ENCODE peak calls at places on chromosomes 5 and 9, in nine cellular contexts. One of them, this sample, is unnamed.

GRCh38 chr9:108271236-108271635 is 584.5 kb downstream of the ACTL7B start:
- DNase-seq in CD4-positive, alpha-beta memory T cell: no peak
- DNase-seq in AG04450: no peak
- DNase-seq in IMR-90: no peak
- DNase-seq in uterus: no peak
- DNase-seq in right cardiac atrium: no peak
- DNase-seq in Peyer's patch: no peak
- DNase-seq in hepatocyte: no peak
- DNase-seq in stimulated activated CD4-positive, alpha-beta T cell treated with anti-CD3 and anti-CD28 coated beads, Interleukin-4, amount 100 ng/mL, for 48 hours: no peak
- DNase-seq in this sample: no peak

GRCh38 chr9:70923941-70924340 is 197.5 kb downstream of the TRPM3 start:
- DNase-seq in CD4-positive, alpha-beta memory T cell: no peak
- DNase-seq in AG04450: no peak
- DNase-seq in IMR-90: no peak
- DNase-seq in uterus: no peak
- DNase-seq in right cardiac atrium: no peak
- DNase-seq in Peyer's patch: no peak
- DNase-seq in hepatocyte: no peak
- DNase-seq in stimulated activated CD4-positive, alpha-beta T cell treated with anti-CD3 and anti-CD28 coated beads, Interleukin-4, amount 100 ng/mL, for 48 hours: no peak
- DNase-seq in this sample: no peak

GRCh38 chr9:121192518-121192917 is 9.2 kb downstream of the RAB14 start:
- DNase-seq in CD4-positive, alpha-beta memory T cell: no peak
- DNase-seq in AG04450: no peak
- DNase-seq in IMR-90: no peak
- DNase-seq in uterus: no peak
- DNase-seq in right cardiac atrium: no peak
- DNase-seq in Peyer's patch: no peak
- DNase-seq in hepatocyte: no peak
- DNase-seq in stimulated activated CD4-positive, alpha-beta T cell treated with anti-CD3 and anti-CD28 coated beads, Interleukin-4, amount 100 ng/mL, for 48 hours: no peak
- DNase-seq in this sample: no peak

GRCh38 chr5:77305222-77305846 is 94.9 kb downstream of the PDE8B start:
- DNase-seq in CD4-positive, alpha-beta memory T cell: no peak
- DNase-seq in AG04450: no peak
- DNase-seq in IMR-90: no peak
- DNase-seq in uterus: no peak
- DNase-seq in right cardiac atrium: peak; percentile 45
- DNase-seq in Peyer's patch: no peak
- DNase-seq in hepatocyte: no peak
- DNase-seq in stimulated activated CD4-positive, alpha-beta T cell treated with anti-CD3 and anti-CD28 coated beads, Interleukin-4, amount 100 ng/mL, for 48 hours: no peak
- DNase-seq in this sample: no peak

GRCh38 chr5:141343242-141343952 is at the start of gene PCDHGA3:
- DNase-seq in CD4-positive, alpha-beta memory T cell: no peak
- DNase-seq in AG04450: no peak
- DNase-seq in IMR-90: peak; percentile 71
- DNase-seq in uterus: no peak
- DNase-seq in right cardiac atrium: no peak
- DNase-seq in Peyer's patch: no peak
- DNase-seq in hepatocyte: no peak
- DNase-seq in stimulated activated CD4-positive, alpha-beta T cell treated with anti-CD3 and anti-CD28 coated beads, Interleukin-4, amount 100 ng/mL, for 48 hours: no peak
- DNase-seq in this sample: no peak

GRCh38 chr9:446074-446699 is 231.5 kb downstream of the DOCK8 start:
- DNase-seq in CD4-positive, alpha-beta memory T cell: no peak
- DNase-seq in AG04450: no peak
- DNase-seq in IMR-90: no peak
- DNase-seq in uterus: no peak
- DNase-seq in right cardiac atrium: no peak
- DNase-seq in Peyer's patch: no peak
- DNase-seq in hepatocyte: no peak
- DNase-seq in stimulated activated CD4-positive, alpha-beta T cell treated with anti-CD3 and anti-CD28 coated beads, Interleukin-4, amount 100 ng/mL, for 48 hours: no peak
- DNase-seq in this sample: no peak

GRCh38 chr5:159181152-159181551 is 28.2 kb downstream of the RNF145 start:
- DNase-seq in CD4-positive, alpha-beta memory T cell: no peak
- DNase-seq in AG04450: no peak
- DNase-seq in IMR-90: peak; percentile 46
- DNase-seq in uterus: no peak
- DNase-seq in right cardiac atrium: no peak
- DNase-seq in Peyer's patch: no peak
- DNase-seq in hepatocyte: no peak
- DNase-seq in stimulated activated CD4-positive, alpha-beta T cell treated with anti-CD3 and anti-CD28 coated beads, Interleukin-4, amount 100 ng/mL, for 48 hours: no peak
- DNase-seq in this sample: no peak

GRCh38 chr9:70988551-70988950 is 132.9 kb downstream of the TRPM3 start:
- DNase-seq in CD4-positive, alpha-beta memory T cell: no peak
- DNase-seq in AG04450: no peak
- DNase-seq in IMR-90: no peak
- DNase-seq in uterus: no peak
- DNase-seq in right cardiac atrium: no peak
- DNase-seq in Peyer's patch: no peak
- DNase-seq in hepatocyte: no peak
- DNase-seq in stimulated activated CD4-positive, alpha-beta T cell treated with anti-CD3 and anti-CD28 coated beads, Interleukin-4, amount 100 ng/mL, for 48 hours: no peak
- DNase-seq in this sample: no peak

GRCh38 chr9:120918931-120919638 is 7.5 kb downstream of the TRAF1 start:
- DNase-seq in CD4-positive, alpha-beta memory T cell: no peak
- DNase-seq in AG04450: no peak
- DNase-seq in IMR-90: no peak
- DNase-seq in uterus: no peak
- DNase-seq in right cardiac atrium: peak; percentile 69
- DNase-seq in Peyer's patch: peak; percentile 44
- DNase-seq in hepatocyte: no peak
- DNase-seq in stimulated activated CD4-positive, alpha-beta T cell treated with anti-CD3 and anti-CD28 coated beads, Interleukin-4, amount 100 ng/mL, for 48 hours: no peak
- DNase-seq in this sample: no peak

GRCh38 chr5:8726383-8727036 is 819.4 kb downstream of the SEMA5A start:
- DNase-seq in CD4-positive, alpha-beta memory T cell: no peak
- DNase-seq in AG04450: no peak
- DNase-seq in IMR-90: no peak
- DNase-seq in uterus: no peak
- DNase-seq in right cardiac atrium: no peak
- DNase-seq in Peyer's patch: no peak
- DNase-seq in hepatocyte: no peak
- DNase-seq in stimulated activated CD4-positive, alpha-beta T cell treated with anti-CD3 and anti-CD28 coated beads, Interleukin-4, amount 100 ng/mL, for 48 hours: no peak
- DNase-seq in this sample: no peak

GRCh38 chr9:89899476-89900047 is 294.8 kb downstream of the GADD45G start:
- DNase-seq in CD4-positive, alpha-beta memory T cell: no peak
- DNase-seq in AG04450: no peak
- DNase-seq in IMR-90: no peak
- DNase-seq in uterus: no peak
- DNase-seq in right cardiac atrium: no peak
- DNase-seq in Peyer's patch: no peak
- DNase-seq in hepatocyte: no peak
- DNase-seq in stimulated activated CD4-positive, alpha-beta T cell treated with anti-CD3 and anti-CD28 coated beads, Interleukin-4, amount 100 ng/mL, for 48 hours: no peak
- DNase-seq in this sample: no peak

GRCh38 chr5:87850843-87851242 is 417.8 kb downstream of the TMEM161B start:
- DNase-seq in CD4-positive, alpha-beta memory T cell: no peak
- DNase-seq in AG04450: no peak
- DNase-seq in IMR-90: no peak
- DNase-seq in uterus: no peak
- DNase-seq in right cardiac atrium: no peak
- DNase-seq in Peyer's patch: no peak
- DNase-seq in hepatocyte: no peak
- DNase-seq in stimulated activated CD4-positive, alpha-beta T cell treated with anti-CD3 and anti-CD28 coated beads, Interleukin-4, amount 100 ng/mL, for 48 hours: no peak
- DNase-seq in this sample: no peak

GRCh38 chr5:17127743-17128231 is 89.6 kb upstream of the BASP1 start:
- DNase-seq in CD4-positive, alpha-beta memory T cell: no peak
- DNase-seq in AG04450: peak; percentile 67
- DNase-seq in IMR-90: peak; percentile 92
- DNase-seq in uterus: no peak
- DNase-seq in right cardiac atrium: no peak
- DNase-seq in Peyer's patch: no peak
- DNase-seq in hepatocyte: no peak
- DNase-seq in stimulated activated CD4-positive, alpha-beta T cell treated with anti-CD3 and anti-CD28 coated beads, Interleukin-4, amount 100 ng/mL, for 48 hours: no peak
- DNase-seq in this sample: no peak

GRCh38 chr5:56323505-56323904 is 90.4 kb upstream of the ANKRD55 start:
- DNase-seq in CD4-positive, alpha-beta memory T cell: no peak
- DNase-seq in AG04450: peak; percentile 26
- DNase-seq in IMR-90: peak; percentile 76
- DNase-seq in uterus: no peak
- DNase-seq in right cardiac atrium: no peak
- DNase-seq in Peyer's patch: no peak
- DNase-seq in hepatocyte: peak; percentile 58
- DNase-seq in stimulated activated CD4-positive, alpha-beta T cell treated with anti-CD3 and anti-CD28 coated beads, Interleukin-4, amount 100 ng/mL, for 48 hours: no peak
- DNase-seq in this sample: no peak

GRCh38 chr9:126670270-126670669 is 56.5 kb downstream of the LMX1B start:
- DNase-seq in CD4-positive, alpha-beta memory T cell: no peak
- DNase-seq in AG04450: no peak
- DNase-seq in IMR-90: no peak
- DNase-seq in uterus: no peak
- DNase-seq in right cardiac atrium: no peak
- DNase-seq in Peyer's patch: no peak
- DNase-seq in hepatocyte: no peak
- DNase-seq in stimulated activated CD4-positive, alpha-beta T cell treated with anti-CD3 and anti-CD28 coated beads, Interleukin-4, amount 100 ng/mL, for 48 hours: no peak
- DNase-seq in this sample: no peak

GRCh38 chr9:79962836-79963235 is 391.1 kb downstream of the TLE4 start:
- DNase-seq in CD4-positive, alpha-beta memory T cell: no peak
- DNase-seq in AG04450: no peak
- DNase-seq in IMR-90: no peak
- DNase-seq in uterus: no peak
- DNase-seq in right cardiac atrium: no peak
- DNase-seq in Peyer's patch: no peak
- DNase-seq in hepatocyte: no peak
- DNase-seq in stimulated activated CD4-positive, alpha-beta T cell treated with anti-CD3 and anti-CD28 coated beads, Interleukin-4, amount 100 ng/mL, for 48 hours: no peak
- DNase-seq in this sample: no peak

GRCh38 chr9:4862506-4863250 is 69.9 kb downstream of the RCL1 start:
- DNase-seq in CD4-positive, alpha-beta memory T cell: no peak
- DNase-seq in AG04450: no peak
- DNase-seq in IMR-90: peak; percentile 51
- DNase-seq in uterus: peak; percentile 29
- DNase-seq in right cardiac atrium: no peak
- DNase-seq in Peyer's patch: no peak
- DNase-seq in hepatocyte: no peak
- DNase-seq in stimulated activated CD4-positive, alpha-beta T cell treated with anti-CD3 and anti-CD28 coated beads, Interleukin-4, amount 100 ng/mL, for 48 hours: no peak
- DNase-seq in this sample: no peak

GRCh38 chr5:68251386-68251785 is 35.8 kb downstream of the PIK3R1 start:
- DNase-seq in CD4-positive, alpha-beta memory T cell: no peak
- DNase-seq in AG04450: no peak
- DNase-seq in IMR-90: peak; percentile 31
- DNase-seq in uterus: peak; percentile 68
- DNase-seq in right cardiac atrium: peak; percentile 59
- DNase-seq in Peyer's patch: no peak
- DNase-seq in hepatocyte: no peak
- DNase-seq in stimulated activated CD4-positive, alpha-beta T cell treated with anti-CD3 and anti-CD28 coated beads, Interleukin-4, amount 100 ng/mL, for 48 hours: peak; percentile 38
- DNase-seq in this sample: peak; percentile 14

GRCh38 chr5:132495063-132495671 is 4.6 kb upstream of the IRF1 start:
- DNase-seq in CD4-positive, alpha-beta memory T cell: no peak
- DNase-seq in AG04450: no peak
- DNase-seq in IMR-90: no peak
- DNase-seq in uterus: no peak
- DNase-seq in right cardiac atrium: no peak
- DNase-seq in Peyer's patch: peak; percentile 51
- DNase-seq in hepatocyte: peak; percentile 3
- DNase-seq in stimulated activated CD4-positive, alpha-beta T cell treated with anti-CD3 and anti-CD28 coated beads, Interleukin-4, amount 100 ng/mL, for 48 hours: no peak
- DNase-seq in this sample: no peak

GRCh38 chr5:147954971-147955370 is 48.6 kb upstream of the C5orf46 start:
- DNase-seq in CD4-positive, alpha-beta memory T cell: no peak
- DNase-seq in AG04450: no peak
- DNase-seq in IMR-90: no peak
- DNase-seq in uterus: no peak
- DNase-seq in right cardiac atrium: no peak
- DNase-seq in Peyer's patch: no peak
- DNase-seq in hepatocyte: no peak
- DNase-seq in stimulated activated CD4-positive, alpha-beta T cell treated with anti-CD3 and anti-CD28 coated beads, Interleukin-4, amount 100 ng/mL, for 48 hours: no peak
- DNase-seq in this sample: no peak

GRCh38 chr5:174910245-174910737 is 185.9 kb downstream of the MSX2 start:
- DNase-seq in CD4-positive, alpha-beta memory T cell: peak; percentile 24
- DNase-seq in AG04450: peak; percentile 11
- DNase-seq in IMR-90: peak; percentile 18
- DNase-seq in uterus: peak; percentile 20
- DNase-seq in right cardiac atrium: peak; percentile 82
- DNase-seq in Peyer's patch: peak; percentile 57
- DNase-seq in hepatocyte: peak; percentile 82
- DNase-seq in stimulated activated CD4-positive, alpha-beta T cell treated with anti-CD3 and anti-CD28 coated beads, Interleukin-4, amount 100 ng/mL, for 48 hours: peak; percentile 54
- DNase-seq in this sample: peak; percentile 8

GRCh38 chr9:113910036-113910639 is 34.0 kb downstream of the ZNF618 start:
- DNase-seq in CD4-positive, alpha-beta memory T cell: no peak
- DNase-seq in AG04450: no peak
- DNase-seq in IMR-90: no peak
- DNase-seq in uterus: no peak
- DNase-seq in right cardiac atrium: no peak
- DNase-seq in Peyer's patch: no peak
- DNase-seq in hepatocyte: peak; percentile 31
- DNase-seq in stimulated activated CD4-positive, alpha-beta T cell treated with anti-CD3 and anti-CD28 coated beads, Interleukin-4, amount 100 ng/mL, for 48 hours: no peak
- DNase-seq in this sample: no peak

GRCh38 chr5:168168978-168169696 is 122.3 kb upstream of the WWC1 start:
- DNase-seq in CD4-positive, alpha-beta memory T cell: no peak
- DNase-seq in AG04450: no peak
- DNase-seq in IMR-90: no peak
- DNase-seq in uterus: no peak
- DNase-seq in right cardiac atrium: peak; percentile 48
- DNase-seq in Peyer's patch: no peak
- DNase-seq in hepatocyte: no peak
- DNase-seq in stimulated activated CD4-positive, alpha-beta T cell treated with anti-CD3 and anti-CD28 coated beads, Interleukin-4, amount 100 ng/mL, for 48 hours: no peak
- DNase-seq in this sample: no peak

GRCh38 chr9:108784998-108785397 is 70.8 kb downstream of the ACTL7B start:
- DNase-seq in CD4-positive, alpha-beta memory T cell: no peak
- DNase-seq in AG04450: no peak
- DNase-seq in IMR-90: no peak
- DNase-seq in uterus: no peak
- DNase-seq in right cardiac atrium: no peak
- DNase-seq in Peyer's patch: no peak
- DNase-seq in hepatocyte: no peak
- DNase-seq in stimulated activated CD4-positive, alpha-beta T cell treated with anti-CD3 and anti-CD28 coated beads, Interleukin-4, amount 100 ng/mL, for 48 hours: no peak
- DNase-seq in this sample: no peak

GRCh38 chr5:75243100-75243499 is 6.4 kb upstream of the ANKRD31 start:
- DNase-seq in CD4-positive, alpha-beta memory T cell: no peak
- DNase-seq in AG04450: no peak
- DNase-seq in IMR-90: no peak
- DNase-seq in uterus: no peak
- DNase-seq in right cardiac atrium: no peak
- DNase-seq in Peyer's patch: no peak
- DNase-seq in hepatocyte: no peak
- DNase-seq in stimulated activated CD4-positive, alpha-beta T cell treated with anti-CD3 and anti-CD28 coated beads, Interleukin-4, amount 100 ng/mL, for 48 hours: no peak
- DNase-seq in this sample: no peak

GRCh38 chr9:98642661-98643312 is 65.9 kb downstream of the GABBR2 start:
- DNase-seq in CD4-positive, alpha-beta memory T cell: no peak
- DNase-seq in AG04450: no peak
- DNase-seq in IMR-90: no peak
- DNase-seq in uterus: no peak
- DNase-seq in right cardiac atrium: no peak
- DNase-seq in Peyer's patch: no peak
- DNase-seq in hepatocyte: no peak
- DNase-seq in stimulated activated CD4-positive, alpha-beta T cell treated with anti-CD3 and anti-CD28 coated beads, Interleukin-4, amount 100 ng/mL, for 48 hours: no peak
- DNase-seq in this sample: no peak

GRCh38 chr9:77807295-77807694 is 159.2 kb upstream of the GNA14 start:
- DNase-seq in CD4-positive, alpha-beta memory T cell: no peak
- DNase-seq in AG04450: peak; percentile 67
- DNase-seq in IMR-90: peak; percentile 93
- DNase-seq in uterus: no peak
- DNase-seq in right cardiac atrium: no peak
- DNase-seq in Peyer's patch: no peak
- DNase-seq in hepatocyte: peak; percentile 64
- DNase-seq in stimulated activated CD4-positive, alpha-beta T cell treated with anti-CD3 and anti-CD28 coated beads, Interleukin-4, amount 100 ng/mL, for 48 hours: no peak
- DNase-seq in this sample: no peak

GRCh38 chr9:129121483-129121882 is 10.3 kb downstream of the PTPA start:
- DNase-seq in CD4-positive, alpha-beta memory T cell: no peak
- DNase-seq in AG04450: no peak
- DNase-seq in IMR-90: peak; percentile 35
- DNase-seq in uterus: no peak
- DNase-seq in right cardiac atrium: peak; percentile 8
- DNase-seq in Peyer's patch: no peak
- DNase-seq in hepatocyte: no peak
- DNase-seq in stimulated activated CD4-positive, alpha-beta T cell treated with anti-CD3 and anti-CD28 coated beads, Interleukin-4, amount 100 ng/mL, for 48 hours: no peak
- DNase-seq in this sample: no peak

GRCh38 chr5:74252033-74252430 is 388.5 kb downstream of the ENC1 start:
- DNase-seq in CD4-positive, alpha-beta memory T cell: no peak
- DNase-seq in AG04450: no peak
- DNase-seq in IMR-90: no peak
- DNase-seq in uterus: peak; percentile 57
- DNase-seq in right cardiac atrium: peak; percentile 62
- DNase-seq in Peyer's patch: no peak
- DNase-seq in hepatocyte: no peak
- DNase-seq in stimulated activated CD4-positive, alpha-beta T cell treated with anti-CD3 and anti-CD28 coated beads, Interleukin-4, amount 100 ng/mL, for 48 hours: no peak
- DNase-seq in this sample: no peak

GRCh38 chr5:179716286-179716685 is 16.3 kb upstream of the MAML1 start:
- DNase-seq in CD4-positive, alpha-beta memory T cell: no peak
- DNase-seq in AG04450: no peak
- DNase-seq in IMR-90: peak; percentile 35
- DNase-seq in uterus: no peak
- DNase-seq in right cardiac atrium: no peak
- DNase-seq in Peyer's patch: no peak
- DNase-seq in hepatocyte: no peak
- DNase-seq in stimulated activated CD4-positive, alpha-beta T cell treated with anti-CD3 and anti-CD28 coated beads, Interleukin-4, amount 100 ng/mL, for 48 hours: no peak
- DNase-seq in this sample: no peak

GRCh38 chr9:11319477-11320060 is 706.8 kb upstream of the PTPRD start:
- DNase-seq in CD4-positive, alpha-beta memory T cell: no peak
- DNase-seq in AG04450: no peak
- DNase-seq in IMR-90: no peak
- DNase-seq in uterus: no peak
- DNase-seq in right cardiac atrium: no peak
- DNase-seq in Peyer's patch: no peak
- DNase-seq in hepatocyte: peak; percentile 65
- DNase-seq in stimulated activated CD4-positive, alpha-beta T cell treated with anti-CD3 and anti-CD28 coated beads, Interleukin-4, amount 100 ng/mL, for 48 hours: no peak
- DNase-seq in this sample: no peak